ENCODE peak calls at places on chromosomes 6 and 20, in eight cellular contexts. Q is H1, M is testis, N is uterus, H is HCT116, O is IMR-90, L is heart left ventricle, S is endothelial cell of umbilical vein. W is an unnamed sample. For H3K4me1, the result is how much of the 10 kb centered on the place peaks cover.

GRCh38 chr6:33450434-33450833 is 3.9 kb upstream of the ZBTB9 start:
- DNase-seq in Q (no peak), M (no peak), N (no peak), H (no peak), O (no peak), L (no peak), S (no peak), W (no peak)

GRCh38 chr6:114200896-114201295 is 141.9 kb downstream of the HS3ST5 start:
- DNase-seq in Q (no peak), M (no peak), N (no peak), H (no peak), O (no peak), L (no peak), S (no peak), W (no peak)

GRCh38 chr6:33742092-33742491 is 4.6 kb downstream of the IP6K3 start:
- DNase-seq in Q (no peak), M (no peak), N (no peak), H (no peak), O (no peak), L (no peak), S (no peak), W (no peak)

GRCh38 chr6:13952101-13952500 is 27.3 kb downstream of the RNF182 start:
- DNase-seq in Q (no peak), M (no peak), N (no peak), H (no peak), O (no peak), L (no peak), S (no peak), W (no peak)

GRCh38 chr6:43806041-43806757 is 36.2 kb downstream of the VEGFA start:
- DNase-seq in Q (no peak), M (no peak), N (no peak), H (no peak), O (no peak), L (no peak), S (no peak), W (peak)

GRCh38 chr20:1964061-1964460 is 29.8 kb downstream of the PDYN start:
- DNase-seq in Q (no peak), M (no peak), N (no peak), H (no peak), O (no peak), L (no peak), S (no peak), W (no peak)

GRCh38 chr6:154507209-154507898 is 3.1 kb downstream of the CNKSR3 start:
- DNase-seq in Q (no peak), M (no peak), N (no peak), H (no peak), O (no peak), L (no peak), S (no peak), W (no peak)

GRCh38 chr6:117711369-117711768 is 36.1 kb downstream of the NUS1 start:
- DNase-seq in Q (no peak), M (no peak), N (no peak), H (no peak), O (no peak), L (no peak), S (no peak), W (no peak)

GRCh38 chr20:63850689-63851547 is 10.4 kb upstream of the ABHD16B start:
- DNase-seq in Q (no peak), M (no peak), N (no peak), H (no peak), O (no peak), L (no peak), S (no peak), W (no peak)

GRCh38 chr6:1636971-1637871 is 27.5 kb downstream of the FOXC1 start:
- DNase-seq in Q (no peak), M (no peak), N (no peak), H (no peak), O (peak), L (no peak), S (no peak), W (peak)

GRCh38 chr20:42961771-42962170 is 227.9 kb downstream of the PTPRT start:
- DNase-seq in Q (no peak), M (no peak), N (no peak), H (no peak), O (no peak), L (no peak), S (no peak), W (no peak)

GRCh38 chr6:142942238-142942637 is 2.7 kb downstream of the HIVEP2 start:
- DNase-seq in Q (no peak), M (no peak), N (no peak), H (no peak), O (no peak), L (no peak), S (no peak), W (no peak)

GRCh38 chr20:53208110-53208908 is 236.2 kb downstream of the TSHZ2 start:
- DNase-seq in Q (peak), M (no peak), N (no peak), H (no peak), O (no peak), L (no peak), S (no peak), W (no peak)

GRCh38 chr6:26087284-26088115 is at the start of gene HFE:
- DNase-seq in Q (peak), M (peak), N (peak), H (no peak), O (peak), L (peak), S (peak), W (peak)

GRCh38 chr6:28104392-28105250 is 19.8 kb upstream of the ZSCAN16 start:
- DNase-seq in Q (peak), M (peak), N (peak), H (peak), O (peak), L (peak), S (peak), W (peak)
- TF ChIP-seq POLR2A in Q (peak), M (peak), N (peak), H (peak), O (peak), L (no peak), S (peak), W (peak)

DNA sequence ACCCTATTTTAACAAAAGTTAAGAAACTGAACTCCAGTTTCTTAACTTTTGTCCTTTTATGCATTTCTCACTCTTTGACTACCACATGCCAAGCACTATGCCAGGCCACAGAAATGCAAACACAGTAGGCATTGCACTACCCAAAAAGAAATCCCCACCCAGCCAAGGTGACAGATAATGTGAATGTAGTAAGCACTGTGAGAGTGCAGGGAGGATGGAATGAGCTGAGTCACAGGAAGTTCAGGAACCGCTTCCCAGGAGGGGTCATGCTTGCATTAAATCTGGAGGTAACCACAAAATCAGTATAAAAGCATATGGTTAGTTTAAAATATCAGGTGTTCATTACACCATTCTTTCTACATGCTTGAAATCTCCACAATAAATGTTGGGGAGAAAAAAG is 20.1 kb upstream of the FAM83C start:
- DNase-seq in Q (no peak), M (no peak), N (no peak), H (peak), O (peak), L (no peak), S (peak), W (no peak)
- H3K4me1 ChIP-seq in Q (under half), M (under half), N (under half), H (half or more), O (under half), L (under half), S (under half), W (under half)

DNA sequence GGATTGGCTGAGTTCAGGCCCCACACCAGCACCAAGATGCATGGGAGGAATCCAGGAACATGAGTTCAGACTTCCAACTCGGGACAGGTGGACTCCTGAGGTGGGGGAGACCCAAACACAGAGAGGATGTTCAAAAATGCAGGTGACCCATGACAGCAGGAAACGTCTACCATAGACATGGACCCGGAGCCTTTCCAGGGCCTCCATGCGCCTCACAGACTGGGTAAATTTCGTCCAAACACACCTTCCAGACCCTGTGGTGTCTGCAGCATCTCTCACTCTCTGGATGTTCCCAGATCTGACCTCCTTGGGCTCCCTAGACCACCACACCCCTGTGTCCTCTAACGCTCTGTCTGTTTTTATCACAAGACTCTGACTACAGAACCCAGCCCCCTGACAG is 87.7 kb downstream of the PXDC1 start:
- DNase-seq in Q (peak), M (no peak), N (no peak), H (no peak), O (no peak), L (no peak), S (no peak), W (no peak)
- H3K27ac ChIP-seq in Q (no peak), M (no peak), N (no peak), H (no peak), O (no peak), L (no peak), S (no peak), W (no peak)

GRCh38 chr20:50270034-50270395 is 79.4 kb downstream of the CEBPB start:
- DNase-seq in Q (no peak), M (no peak), N (no peak), H (no peak), O (no peak), L (no peak), S (no peak), W (no peak)

GRCh38 chr20:50271201-50271600 is 80.6 kb downstream of the CEBPB start:
- DNase-seq in Q (no peak), M (no peak), N (no peak), H (no peak), O (no peak), L (no peak), S (no peak), W (no peak)

GRCh38 chr20:50269111-50270033 is 78.7 kb downstream of the CEBPB start:
- DNase-seq in Q (no peak), M (no peak), N (no peak), H (no peak), O (no peak), L (no peak), S (no peak), W (no peak)

GRCh38 chr20:50271674-50272412 is 81.2 kb downstream of the CEBPB start:
- DNase-seq in Q (no peak), M (no peak), N (no peak), H (no peak), O (no peak), L (peak), S (no peak), W (peak)

GRCh38 chr20:50270569-50270968 is 79.9 kb downstream of the CEBPB start:
- DNase-seq in Q (no peak), M (no peak), N (no peak), H (no peak), O (no peak), L (peak), S (no peak), W (no peak)
- TF ChIP-seq POLR2A in Q (no peak), M (no peak), N (no peak), H (no peak), O (no peak), L (no peak), S (no peak), W (no peak)

GRCh38 chr20:9689041-9689440 is 149.8 kb downstream of the PAK5 start:
- DNase-seq in Q (no peak), M (no peak), N (no peak), H (no peak), O (no peak), L (no peak), S (no peak), W (no peak)

GRCh38 chr20:9686455-9686854 is 152.4 kb downstream of the PAK5 start:
- DNase-seq in Q (no peak), M (no peak), N (no peak), H (no peak), O (no peak), L (no peak), S (no peak), W (no peak)

GRCh38 chr20:9686001-9686400 is 152.9 kb downstream of the PAK5 start:
- DNase-seq in Q (no peak), M (no peak), N (no peak), H (no peak), O (no peak), L (no peak), S (no peak), W (no peak)

GRCh38 chr20:9685011-9685410 is 153.9 kb downstream of the PAK5 start:
- DNase-seq in Q (no peak), M (no peak), N (no peak), H (no peak), O (no peak), L (no peak), S (no peak), W (no peak)

GRCh38 chr20:9686866-9687265 is 152.0 kb downstream of the PAK5 start:
- DNase-seq in Q (no peak), M (no peak), N (no peak), H (no peak), O (no peak), L (no peak), S (no peak), W (no peak)
- H3K4me1 ChIP-seq in Q (under half), M (under half), N (under half), H (under half), O (under half), L (under half), S (under half), W (under half)

GRCh38 chr6:134245041-134245440 is 72.9 kb downstream of the SGK1 start:
- DNase-seq in Q (no peak), M (no peak), N (no peak), H (no peak), O (peak), L (no peak), S (no peak), W (peak)
- H3K27ac ChIP-seq in Q (no peak), M (no peak), N (no peak), H (no peak), O (no peak), L (no peak), S (no peak), W (peak)

DNA sequence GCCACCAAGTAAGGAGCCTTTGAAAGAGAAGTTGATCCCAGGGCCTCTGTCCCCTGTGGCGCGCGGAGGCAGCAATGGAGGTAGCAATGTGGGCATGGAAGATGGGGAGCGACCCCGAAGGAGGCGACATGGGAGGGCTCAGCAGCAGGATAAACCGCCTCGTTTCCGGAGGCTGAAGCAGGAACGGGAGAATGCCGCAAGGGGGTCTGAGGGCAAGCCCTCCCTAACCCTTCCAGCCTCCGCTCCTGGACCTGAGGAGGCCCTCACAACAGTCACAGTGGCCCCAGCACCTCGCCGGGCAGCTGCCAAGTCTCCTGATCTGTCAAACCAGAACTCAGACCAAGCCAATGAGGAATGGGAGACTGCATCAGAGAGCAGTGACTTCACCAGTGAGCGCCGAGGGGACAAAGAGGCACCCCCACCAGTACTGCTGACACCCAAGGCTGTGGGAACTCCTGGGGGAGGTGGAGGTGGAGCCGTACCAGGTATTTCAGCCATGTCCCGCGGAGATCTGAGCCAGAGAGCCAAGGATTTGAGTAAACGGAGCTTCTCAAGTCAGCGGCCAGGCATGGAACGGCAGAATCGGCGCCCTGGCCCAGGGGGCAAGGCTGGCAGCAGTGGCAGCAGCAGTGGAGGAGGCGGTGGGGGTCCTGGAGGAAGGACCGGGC is 11.9 kb downstream of the PRRC2A start:
- DNase-seq in Q (no peak), M (no peak), N (no peak), H (no peak), O (no peak), L (no peak), S (no peak), W (no peak)
- TF ChIP-seq POLR2A in Q (peak), M (no peak), N (no peak), H (no peak), O (no peak), L (no peak), S (no peak), W (no peak)

GRCh38 chr6:108612852-108613251 is 52.1 kb downstream of the FOXO3 start:
- DNase-seq in Q (no peak), M (no peak), N (no peak), H (no peak), O (no peak), L (no peak), S (no peak), W (no peak)
- H3K4me1 ChIP-seq in Q (under half), M (half or more), N (under half), H (under half), O (under half), L (half or more), S (under half), W (half or more)

DNA sequence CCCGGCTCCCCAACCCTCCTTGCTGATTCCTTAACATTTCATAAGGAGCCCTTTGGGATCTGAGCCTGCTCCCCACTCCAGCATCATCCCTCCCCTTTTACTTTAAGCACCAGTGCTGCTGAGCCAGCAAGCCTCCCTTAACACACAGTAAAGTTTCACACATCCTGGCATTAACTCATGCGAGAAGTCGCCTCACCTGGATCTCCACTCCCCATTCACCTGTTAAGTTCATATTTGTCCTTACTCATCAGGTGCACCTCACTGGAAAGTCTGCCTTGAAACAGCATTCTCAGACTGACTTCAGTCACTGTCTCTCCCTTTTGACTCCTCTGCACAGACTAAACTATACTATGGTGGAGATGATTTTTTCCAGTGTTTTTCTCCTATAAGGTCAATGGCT is 47.8 kb upstream of the MAP7 start:
- DNase-seq in Q (no peak), M (no peak), N (no peak), H (no peak), O (no peak), L (no peak), S (no peak), W (no peak)
- H3K27ac ChIP-seq in Q (no peak), M (no peak), N (no peak), H (no peak), O (no peak), L (no peak), S (no peak), W (no peak)